ENCODE peak calls at places on chromosomes 7 and 10, in five cellular contexts. One of them, this sample, is unnamed.

GRCh38 chr7:81111358-81111757 is 192.5 kb upstream of the SEMA3C start:
- DNase-seq in right lobe of liver: no peak
- DNase-seq in heart left ventricle: no peak
- DNase-seq in HCT116: peak; percentile 13
- DNase-seq in sigmoid colon: no peak
- DNase-seq in this sample: no peak

GRCh38 chr10:22053048-22053447 is 49.5 kb upstream of the DNAJC1 start:
- DNase-seq in right lobe of liver: no peak
- DNase-seq in heart left ventricle: no peak
- DNase-seq in HCT116: no peak
- DNase-seq in sigmoid colon: no peak
- DNase-seq in this sample: no peak

GRCh38 chr10:74079914-74080590 is 70.6 kb downstream of the AP3M1 start:
- DNase-seq in right lobe of liver: no peak
- DNase-seq in heart left ventricle: no peak
- DNase-seq in HCT116: peak; percentile 35
- DNase-seq in sigmoid colon: no peak
- DNase-seq in this sample: no peak

GRCh38 chr10:12503311-12503710 is 154.0 kb downstream of the CAMK1D start:
- DNase-seq in right lobe of liver: no peak
- DNase-seq in heart left ventricle: no peak
- DNase-seq in HCT116: no peak
- DNase-seq in sigmoid colon: no peak
- DNase-seq in this sample: peak; percentile 52

GRCh38 chr7:32155712-32156111 is 85.5 kb upstream of the PDE1C start:
- DNase-seq in right lobe of liver: no peak
- DNase-seq in heart left ventricle: no peak
- DNase-seq in HCT116: no peak
- DNase-seq in sigmoid colon: no peak
- DNase-seq in this sample: no peak

GRCh38 chr10:79413196-79413595 is 32.2 kb downstream of the ZCCHC24 start:
- DNase-seq in right lobe of liver: peak; percentile 51
- DNase-seq in heart left ventricle: peak; percentile 63
- DNase-seq in HCT116: no peak
- DNase-seq in sigmoid colon: peak; percentile 73
- DNase-seq in this sample: no peak

GRCh38 chr10:42995537-42995936 is 81.3 kb upstream of the RET start:
- DNase-seq in right lobe of liver: peak; percentile 22
- DNase-seq in heart left ventricle: no peak
- DNase-seq in HCT116: no peak
- DNase-seq in sigmoid colon: no peak
- DNase-seq in this sample: peak; percentile 54

GRCh38 chr10:113031147-113031546 is 81.1 kb downstream of the TCF7L2 start:
- DNase-seq in right lobe of liver: no peak
- DNase-seq in heart left ventricle: no peak
- DNase-seq in HCT116: no peak
- DNase-seq in sigmoid colon: no peak
- DNase-seq in this sample: no peak

GRCh38 chr7:41809487-41810257 is 106.8 kb upstream of the INHBA start:
- DNase-seq in right lobe of liver: no peak
- DNase-seq in heart left ventricle: no peak
- DNase-seq in HCT116: no peak
- DNase-seq in sigmoid colon: no peak
- DNase-seq in this sample: no peak

GRCh38 chr7:24336461-24336860 is 52.5 kb downstream of the NPY start:
- DNase-seq in right lobe of liver: no peak
- DNase-seq in heart left ventricle: no peak
- DNase-seq in HCT116: peak; percentile 13
- DNase-seq in sigmoid colon: no peak
- DNase-seq in this sample: no peak

GRCh38 chr7:50112250-50112649 is 19.2 kb upstream of the ZPBP start:
- DNase-seq in right lobe of liver: no peak
- DNase-seq in heart left ventricle: no peak
- DNase-seq in HCT116: no peak
- DNase-seq in sigmoid colon: no peak
- DNase-seq in this sample: no peak

GRCh38 chr7:157008206-157009169 is 2.0 kb downstream of the MNX1 start:
- DNase-seq in right lobe of liver: no peak
- DNase-seq in heart left ventricle: no peak
- DNase-seq in HCT116: no peak
- DNase-seq in sigmoid colon: no peak
- DNase-seq in this sample: no peak

GRCh38 chr7:80623465-80624252 is 14.8 kb upstream of the CD36 start:
- DNase-seq in right lobe of liver: no peak
- DNase-seq in heart left ventricle: no peak
- DNase-seq in HCT116: no peak
- DNase-seq in sigmoid colon: no peak
- DNase-seq in this sample: no peak

GRCh38 chr7:37445064-37445723 is 3.5 kb downstream of the ELMO1 start:
- DNase-seq in right lobe of liver: peak; percentile 21
- DNase-seq in heart left ventricle: no peak
- DNase-seq in HCT116: no peak
- DNase-seq in sigmoid colon: no peak
- DNase-seq in this sample: no peak

GRCh38 chr7:74479961-74480829 is 26.5 kb downstream of the GTF2IRD1 start:
- DNase-seq in right lobe of liver: peak; percentile 69
- DNase-seq in heart left ventricle: peak; percentile 94
- DNase-seq in HCT116: no peak
- DNase-seq in sigmoid colon: peak; percentile 96
- DNase-seq in this sample: no peak

GRCh38 chr10:130463876-130464360 is 327.7 kb downstream of the GLRX3 start:
- DNase-seq in right lobe of liver: no peak
- DNase-seq in heart left ventricle: no peak
- DNase-seq in HCT116: no peak
- DNase-seq in sigmoid colon: peak; percentile 48
- DNase-seq in this sample: peak; percentile 49

GRCh38 chr7:21568762-21569161 is 25.9 kb downstream of the DNAH11 start:
- DNase-seq in right lobe of liver: no peak
- DNase-seq in heart left ventricle: no peak
- DNase-seq in HCT116: no peak
- DNase-seq in sigmoid colon: no peak
- DNase-seq in this sample: no peak

GRCh38 chr10:88395677-88396076 is 187.4 kb downstream of the RNLS start:
- DNase-seq in right lobe of liver: no peak
- DNase-seq in heart left ventricle: no peak
- DNase-seq in HCT116: no peak
- DNase-seq in sigmoid colon: no peak
- DNase-seq in this sample: no peak

GRCh38 chr10:66833861-66834260 is 92.0 kb upstream of the LRRTM3 start:
- DNase-seq in right lobe of liver: no peak
- DNase-seq in heart left ventricle: no peak
- DNase-seq in HCT116: no peak
- DNase-seq in sigmoid colon: no peak
- DNase-seq in this sample: no peak

GRCh38 chr10:49272251-49273081 is 26.5 kb upstream of the C10orf71 start:
- DNase-seq in right lobe of liver: no peak
- DNase-seq in heart left ventricle: peak; percentile 79
- DNase-seq in HCT116: no peak
- DNase-seq in sigmoid colon: no peak
- DNase-seq in this sample: peak; percentile 87

GRCh38 chr7:3754488-3755365 is 453.7 kb downstream of the SDK1 start:
- DNase-seq in right lobe of liver: no peak
- DNase-seq in heart left ventricle: peak; percentile 27
- DNase-seq in HCT116: no peak
- DNase-seq in sigmoid colon: peak; percentile 79
- DNase-seq in this sample: no peak

GRCh38 chr7:105387621-105388372 is 924 bp downstream of the SRPK2 start:
- DNase-seq in right lobe of liver: peak; percentile 66
- DNase-seq in heart left ventricle: peak; percentile 64
- DNase-seq in HCT116: no peak
- DNase-seq in sigmoid colon: peak; percentile 83
- DNase-seq in this sample: no peak

GRCh38 chr7:101911800-101912705 is 94.6 kb downstream of the CUX1 start:
- DNase-seq in right lobe of liver: peak; percentile 73
- DNase-seq in heart left ventricle: peak; percentile 79
- DNase-seq in HCT116: no peak
- DNase-seq in sigmoid colon: peak; percentile 97
- DNase-seq in this sample: no peak
- TF ChIP-seq POLR2A in right lobe of liver: no peak
- TF ChIP-seq POLR2A in heart left ventricle: no peak
- TF ChIP-seq POLR2A in HCT116: no peak
- TF ChIP-seq POLR2A in sigmoid colon: no peak
- TF ChIP-seq POLR2A in this sample: no peak

DNA sequence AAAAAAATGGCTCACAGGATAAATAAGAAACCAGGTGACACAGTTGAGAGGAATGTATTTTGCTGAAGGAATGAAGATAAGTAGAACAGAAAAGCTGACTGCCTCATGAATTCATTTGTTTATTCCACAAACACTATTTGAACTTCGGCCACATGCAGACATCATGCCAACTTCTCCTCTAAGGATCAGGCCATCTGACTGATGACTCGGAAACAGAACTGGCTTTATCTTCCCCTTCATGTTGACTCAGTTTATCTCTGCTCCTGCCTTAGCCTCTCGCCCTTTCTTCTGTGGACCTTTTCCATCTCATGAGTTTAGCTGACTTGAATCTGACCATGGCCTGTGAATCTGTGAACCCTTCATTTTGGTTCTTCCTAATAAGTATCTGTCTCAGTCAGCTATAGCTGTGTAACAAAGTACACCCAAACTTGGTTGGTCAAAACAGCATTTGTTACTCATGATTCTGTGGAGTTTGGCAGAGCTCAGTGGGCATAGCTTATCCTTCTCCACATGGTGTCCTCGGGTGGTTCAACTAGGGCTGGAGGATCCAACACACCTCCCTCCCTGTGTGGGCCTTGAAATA is 44.0 kb upstream of the GRID1 start:
- DNase-seq in right lobe of liver: peak; percentile 27
- DNase-seq in heart left ventricle: no peak
- DNase-seq in HCT116: no peak
- DNase-seq in sigmoid colon: no peak
- DNase-seq in this sample: no peak
- H3K4me3 ChIP-seq in right lobe of liver: no peak overlapping the region
- H3K4me3 ChIP-seq in heart left ventricle: no peak overlapping the region
- H3K4me3 ChIP-seq in HCT116: no peak overlapping the region
- H3K4me3 ChIP-seq in sigmoid colon: no peak overlapping the region
- H3K4me3 ChIP-seq in this sample: no peak overlapping the region

GRCh38 chr10:95637140-95637539 is 19.4 kb downstream of the ALDH18A1 start:
- DNase-seq in right lobe of liver: no peak
- DNase-seq in heart left ventricle: no peak
- DNase-seq in HCT116: no peak
- DNase-seq in sigmoid colon: no peak
- DNase-seq in this sample: no peak
- H3K36me3 ChIP-seq in right lobe of liver: peaks cover 37% of the 10 kb centered on the region
- H3K36me3 ChIP-seq in heart left ventricle: no peaks in the 10 kb centered on the region
- H3K36me3 ChIP-seq in HCT116: peaks cover 51% of the 10 kb centered on the region
- H3K36me3 ChIP-seq in sigmoid colon: peaks cover 8% of the 10 kb centered on the region
- H3K36me3 ChIP-seq in this sample: peaks cover 68% of the 10 kb centered on the region

GRCh38 chr7:150631084-150631824 is 931 bp downstream of the GIMAP6 start:
- DNase-seq in right lobe of liver: no peak
- DNase-seq in heart left ventricle: peak; percentile 82
- DNase-seq in HCT116: no peak
- DNase-seq in sigmoid colon: no peak
- DNase-seq in this sample: no peak

GRCh38 chr7:150627959-150628358 is 4.2 kb downstream of the GIMAP6 start:
- DNase-seq in right lobe of liver: no peak
- DNase-seq in heart left ventricle: no peak
- DNase-seq in HCT116: no peak
- DNase-seq in sigmoid colon: no peak
- DNase-seq in this sample: no peak

GRCh38 chr7:150633926-150634325 is 1.7 kb upstream of the GIMAP6 start:
- DNase-seq in right lobe of liver: no peak
- DNase-seq in heart left ventricle: no peak
- DNase-seq in HCT116: no peak
- DNase-seq in sigmoid colon: no peak
- DNase-seq in this sample: no peak

GRCh38 chr7:150631866-150632864 is at the start of gene GIMAP6:
- DNase-seq in right lobe of liver: no peak
- DNase-seq in heart left ventricle: peak; percentile 56
- DNase-seq in HCT116: no peak
- DNase-seq in sigmoid colon: no peak
- DNase-seq in this sample: no peak

GRCh38 chr7:150629347-150629746 is 2.8 kb downstream of the GIMAP6 start:
- DNase-seq in right lobe of liver: no peak
- DNase-seq in heart left ventricle: peak; percentile 92
- DNase-seq in HCT116: no peak
- DNase-seq in sigmoid colon: no peak
- DNase-seq in this sample: no peak
- TF ChIP-seq POLR2A in right lobe of liver: no peak
- TF ChIP-seq POLR2A in heart left ventricle: peak; percentile 64
- TF ChIP-seq POLR2A in HCT116: no peak
- TF ChIP-seq POLR2A in sigmoid colon: no peak
- TF ChIP-seq POLR2A in this sample: no peak

GRCh38 chr7:43590862-43591550 is 8.1 kb downstream of the STK17A start:
- DNase-seq in right lobe of liver: no peak
- DNase-seq in heart left ventricle: no peak
- DNase-seq in HCT116: no peak
- DNase-seq in sigmoid colon: no peak
- DNase-seq in this sample: no peak

GRCh38 chr7:43589133-43589478 is 6.2 kb downstream of the STK17A start:
- DNase-seq in right lobe of liver: no peak
- DNase-seq in heart left ventricle: no peak
- DNase-seq in HCT116: no peak
- DNase-seq in sigmoid colon: no peak
- DNase-seq in this sample: no peak

GRCh38 chr7:43589728-43590127 is 6.8 kb downstream of the STK17A start:
- DNase-seq in right lobe of liver: no peak
- DNase-seq in heart left ventricle: no peak
- DNase-seq in HCT116: no peak
- DNase-seq in sigmoid colon: no peak
- DNase-seq in this sample: no peak

GRCh38 chr7:43586251-43586900 is 3.5 kb downstream of the STK17A start:
- DNase-seq in right lobe of liver: no peak
- DNase-seq in heart left ventricle: no peak
- DNase-seq in HCT116: no peak
- DNase-seq in sigmoid colon: no peak
- DNase-seq in this sample: no peak

GRCh38 chr7:43588477-43589132 is 5.7 kb downstream of the STK17A start:
- DNase-seq in right lobe of liver: no peak
- DNase-seq in heart left ventricle: no peak
- DNase-seq in HCT116: no peak
- DNase-seq in sigmoid colon: no peak
- DNase-seq in this sample: no peak
- H3K4me3 ChIP-seq in right lobe of liver: no peak overlapping the region
- H3K4me3 ChIP-seq in heart left ventricle: no peak overlapping the region
- H3K4me3 ChIP-seq in HCT116: no peak overlapping the region
- H3K4me3 ChIP-seq in sigmoid colon: no peak overlapping the region
- H3K4me3 ChIP-seq in this sample: no peak overlapping the region

DNA sequence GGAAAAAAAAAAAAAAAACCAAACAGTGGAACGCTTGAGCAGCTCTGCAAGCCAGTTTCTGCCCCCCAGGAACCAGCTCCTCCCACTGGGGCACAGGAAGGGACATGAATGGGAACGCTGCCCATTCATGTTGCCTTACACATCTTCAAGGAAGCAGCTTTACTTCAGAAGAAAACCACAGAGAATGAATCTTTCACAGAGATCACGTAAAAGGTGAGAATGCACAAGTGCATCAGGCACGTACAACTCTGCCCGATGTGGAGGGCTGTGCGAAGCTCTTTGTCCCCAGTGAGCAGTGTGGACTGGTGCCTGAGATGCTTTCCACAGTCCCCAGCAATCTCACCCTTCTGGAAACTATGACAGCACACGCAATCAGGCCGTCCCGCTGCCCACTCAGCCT is 106.2 kb downstream of the DLG5 start:
- DNase-seq in right lobe of liver: no peak
- DNase-seq in heart left ventricle: no peak
- DNase-seq in HCT116: no peak
- DNase-seq in sigmoid colon: no peak
- DNase-seq in this sample: no peak
- H3K36me3 ChIP-seq in right lobe of liver: no peaks in the 10 kb centered on the region
- H3K36me3 ChIP-seq in heart left ventricle: no peaks in the 10 kb centered on the region
- H3K36me3 ChIP-seq in HCT116: peaks cover 12% of the 10 kb centered on the region
- H3K36me3 ChIP-seq in sigmoid colon: peaks cover 47% of the 10 kb centered on the region
- H3K36me3 ChIP-seq in this sample: peaks cover 53% of the 10 kb centered on the region